ENCODE peak calls at places on chromosomes 6 and 20, in seven cellular contexts. One of them, this sample, is unnamed. For H3K9me3 and H3K4me1, the result is how much of the 10 kb centered on the place peaks cover.

GRCh38 chr20:45783656-45784294 is 7.9 kb downstream of the WFDC3 start:
- DNase-seq in ascending aorta: no peak
- DNase-seq in heart left ventricle: peak
- DNase-seq in uterus: no peak
- DNase-seq in A673: no peak
- DNase-seq in lower lobe of right lung: peak
- DNase-seq in suprapubic skin: peak
- DNase-seq in this sample: peak

GRCh38 chr6:36851149-36851614 is 11.9 kb upstream of the CPNE5 start:
- DNase-seq in suprapubic skin: peak
- DNase-seq in ascending aorta: no peak
- DNase-seq in A673: peak
- DNase-seq in uterus: peak
- DNase-seq in heart left ventricle: peak
- DNase-seq in lower lobe of right lung: no peak
- DNase-seq in this sample: no peak

GRCh38 chr6:100881707-100882040 is 545 bp upstream of the ASCC3 start:
- DNase-seq in suprapubic skin: no peak
- DNase-seq in lower lobe of right lung: no peak
- DNase-seq in heart left ventricle: no peak
- DNase-seq in ascending aorta: no peak
- DNase-seq in A673: no peak
- DNase-seq in uterus: no peak
- DNase-seq in this sample: no peak

GRCh38 chr20:48406462-48407235 is 421.1 kb downstream of the PREX1 start:
- DNase-seq in uterus: no peak
- DNase-seq in heart left ventricle: no peak
- DNase-seq in ascending aorta: no peak
- DNase-seq in A673: no peak
- DNase-seq in lower lobe of right lung: no peak
- DNase-seq in suprapubic skin: no peak
- DNase-seq in this sample: no peak

GRCh38 chr20:17531537-17532025 is 402 bp upstream of the BFSP1 start:
- DNase-seq in lower lobe of right lung: no peak
- DNase-seq in ascending aorta: no peak
- DNase-seq in heart left ventricle: no peak
- DNase-seq in uterus: no peak
- DNase-seq in A673: no peak
- DNase-seq in suprapubic skin: no peak
- DNase-seq in this sample: no peak

GRCh38 chr6:41719796-41720620 is 15.4 kb downstream of the TFEB start:
- DNase-seq in uterus: no peak
- DNase-seq in A673: no peak
- DNase-seq in lower lobe of right lung: peak
- DNase-seq in ascending aorta: no peak
- DNase-seq in suprapubic skin: no peak
- DNase-seq in heart left ventricle: no peak
- DNase-seq in this sample: no peak

GRCh38 chr6:113980937-113981554 is 10.1 kb upstream of the HDAC2 start:
- DNase-seq in A673: peak
- DNase-seq in uterus: no peak
- DNase-seq in ascending aorta: no peak
- DNase-seq in lower lobe of right lung: no peak
- DNase-seq in heart left ventricle: no peak
- DNase-seq in suprapubic skin: no peak
- DNase-seq in this sample: no peak

GRCh38 chr6:78947962-78948361 is 80.6 kb downstream of the IRAK1BP1 start:
- DNase-seq in A673: no peak
- DNase-seq in suprapubic skin: no peak
- DNase-seq in ascending aorta: no peak
- DNase-seq in lower lobe of right lung: no peak
- DNase-seq in heart left ventricle: no peak
- DNase-seq in uterus: no peak
- DNase-seq in this sample: no peak

GRCh38 chr6:116072368-116072767 is 11.7 kb upstream of the FRK start:
- DNase-seq in lower lobe of right lung: no peak
- DNase-seq in heart left ventricle: no peak
- DNase-seq in uterus: no peak
- DNase-seq in ascending aorta: no peak
- DNase-seq in suprapubic skin: no peak
- DNase-seq in A673: no peak
- DNase-seq in this sample: no peak

GRCh38 chr20:38246357-38247165 is 14.0 kb downstream of the KIAA1755 start:
- DNase-seq in suprapubic skin: no peak
- DNase-seq in ascending aorta: no peak
- DNase-seq in heart left ventricle: peak
- DNase-seq in lower lobe of right lung: no peak
- DNase-seq in A673: no peak
- DNase-seq in uterus: peak
- DNase-seq in this sample: peak

GRCh38 chr20:62804632-62805364 is at the start of gene OGFR:
- DNase-seq in A673: peak
- DNase-seq in uterus: peak
- DNase-seq in suprapubic skin: no peak
- DNase-seq in heart left ventricle: peak
- DNase-seq in ascending aorta: no peak
- DNase-seq in lower lobe of right lung: peak
- DNase-seq in this sample: peak

GRCh38 chr6:157134402-157135074 is 188.8 kb downstream of the TMEM242 start:
- DNase-seq in A673: no peak
- DNase-seq in suprapubic skin: no peak
- DNase-seq in uterus: no peak
- DNase-seq in lower lobe of right lung: no peak
- DNase-seq in heart left ventricle: no peak
- DNase-seq in ascending aorta: no peak
- DNase-seq in this sample: no peak

GRCh38 chr6:110609101-110609500 is 132.7 kb upstream of the SLC22A16 start:
- DNase-seq in ascending aorta: no peak
- DNase-seq in suprapubic skin: no peak
- DNase-seq in heart left ventricle: no peak
- DNase-seq in lower lobe of right lung: no peak
- DNase-seq in uterus: no peak
- DNase-seq in A673: no peak
- DNase-seq in this sample: no peak

GRCh38 chr6:33655155-33655554 is 34.0 kb downstream of the ITPR3 start:
- DNase-seq in suprapubic skin: no peak
- DNase-seq in uterus: no peak
- DNase-seq in ascending aorta: no peak
- DNase-seq in heart left ventricle: no peak
- DNase-seq in A673: no peak
- DNase-seq in lower lobe of right lung: no peak
- DNase-seq in this sample: no peak

GRCh38 chr6:6405031-6405430 is 84.6 kb upstream of the F13A1 start:
- DNase-seq in uterus: no peak
- DNase-seq in suprapubic skin: no peak
- DNase-seq in A673: no peak
- DNase-seq in lower lobe of right lung: no peak
- DNase-seq in heart left ventricle: no peak
- DNase-seq in ascending aorta: no peak
- DNase-seq in this sample: no peak

GRCh38 chr20:37071481-37071911 is 24.3 kb downstream of the RBL1 start:
- DNase-seq in uterus: no peak
- DNase-seq in heart left ventricle: no peak
- DNase-seq in lower lobe of right lung: no peak
- DNase-seq in A673: no peak
- DNase-seq in ascending aorta: no peak
- DNase-seq in suprapubic skin: no peak
- DNase-seq in this sample: no peak

GRCh38 chr6:119541132-119541905 is 191.8 kb upstream of the MAN1A1 start:
- DNase-seq in suprapubic skin: no peak
- DNase-seq in uterus: peak
- DNase-seq in lower lobe of right lung: no peak
- DNase-seq in ascending aorta: no peak
- DNase-seq in heart left ventricle: no peak
- DNase-seq in A673: peak
- DNase-seq in this sample: no peak

GRCh38 chr6:137389150-137389664 is 105.0 kb downstream of the OLIG3 start:
- DNase-seq in ascending aorta: no peak
- DNase-seq in A673: peak
- DNase-seq in suprapubic skin: no peak
- DNase-seq in heart left ventricle: no peak
- DNase-seq in lower lobe of right lung: no peak
- DNase-seq in uterus: no peak
- DNase-seq in this sample: no peak

GRCh38 chr6:134240664-134241431 is 77.1 kb downstream of the SGK1 start:
- DNase-seq in suprapubic skin: peak
- DNase-seq in A673: no peak
- DNase-seq in heart left ventricle: peak
- DNase-seq in ascending aorta: peak
- DNase-seq in uterus: peak
- DNase-seq in lower lobe of right lung: peak
- DNase-seq in this sample: peak

GRCh38 chr6:72623808-72624207 is 1.9 kb downstream of the KCNQ5 start:
- DNase-seq in suprapubic skin: no peak
- DNase-seq in ascending aorta: no peak
- DNase-seq in A673: peak
- DNase-seq in heart left ventricle: no peak
- DNase-seq in uterus: no peak
- DNase-seq in lower lobe of right lung: no peak
- DNase-seq in this sample: no peak

DNA sequence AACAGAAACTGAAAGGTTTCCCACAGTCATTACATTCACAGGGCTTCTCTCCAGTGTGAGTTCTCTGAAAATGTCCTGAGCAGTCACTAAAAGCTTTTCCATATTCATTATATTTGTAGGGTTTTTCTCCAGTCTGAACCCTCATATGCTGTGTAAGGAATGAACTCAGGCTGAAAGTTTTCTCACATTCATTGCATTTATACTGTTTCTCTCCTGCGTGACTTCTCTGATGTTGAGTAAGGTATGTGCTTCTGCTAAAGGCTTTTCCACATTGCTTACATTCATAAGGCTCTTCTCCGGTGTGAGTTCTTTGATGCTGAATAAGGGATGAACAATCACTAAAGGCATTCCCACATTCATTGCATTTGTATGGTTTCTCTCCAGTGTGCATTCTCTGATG is 29.8 kb upstream of the ZNF391 start:
- DNase-seq in suprapubic skin: no peak
- DNase-seq in heart left ventricle: no peak
- DNase-seq in lower lobe of right lung: no peak
- DNase-seq in ascending aorta: no peak
- DNase-seq in uterus: no peak
- DNase-seq in A673: no peak
- DNase-seq in this sample: no peak
- H3K9me3 ChIP-seq in suprapubic skin: under half
- H3K9me3 ChIP-seq in heart left ventricle: under half
- H3K9me3 ChIP-seq in lower lobe of right lung: under half
- H3K9me3 ChIP-seq in ascending aorta: half or more
- H3K9me3 ChIP-seq in uterus: under half
- H3K9me3 ChIP-seq in A673: under half
- H3K9me3 ChIP-seq in this sample: under half

DNA sequence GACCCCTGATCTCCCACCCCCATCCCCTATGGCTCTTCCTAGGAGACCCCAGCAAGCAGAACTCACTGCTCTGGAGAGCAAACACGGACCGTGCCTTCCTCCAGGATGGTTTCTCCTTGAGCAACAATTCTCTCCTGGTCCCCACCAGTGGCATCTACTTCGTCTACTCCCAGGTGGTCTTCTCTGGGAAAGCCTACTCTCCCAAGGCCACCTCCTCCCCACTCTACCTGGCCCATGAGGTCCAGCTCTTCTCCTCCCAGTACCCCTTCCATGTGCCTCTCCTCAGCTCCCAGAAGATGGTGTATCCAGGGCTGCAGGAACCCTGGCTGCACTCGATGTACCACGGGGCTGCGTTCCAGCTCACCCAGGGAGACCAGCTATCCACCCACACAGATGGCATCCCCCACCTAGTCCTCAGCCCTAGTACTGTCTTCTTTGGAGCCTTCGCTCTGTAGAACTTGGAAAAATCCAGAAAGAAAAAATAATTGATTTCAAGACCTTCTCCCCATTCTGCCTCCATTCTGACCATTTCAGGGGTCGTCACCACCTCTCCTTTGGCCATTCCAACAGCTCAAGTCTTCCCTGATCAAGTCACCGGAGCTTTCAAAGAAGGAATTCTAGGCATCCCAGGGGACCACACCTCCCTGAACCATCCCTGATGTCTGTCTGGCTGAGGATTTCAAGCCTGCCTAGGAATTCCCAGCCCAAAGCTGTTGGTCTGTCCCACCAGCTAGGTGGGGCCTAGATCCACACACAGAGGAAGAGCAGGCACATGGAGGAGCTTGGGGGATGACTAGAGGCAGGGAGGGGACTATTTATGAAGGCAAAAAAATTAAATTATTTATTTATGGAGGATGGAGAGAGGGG is 1.4 kb downstream of the LTA start:
- DNase-seq in suprapubic skin: no peak
- DNase-seq in heart left ventricle: no peak
- DNase-seq in A673: no peak
- DNase-seq in uterus: no peak
- DNase-seq in ascending aorta: no peak
- DNase-seq in lower lobe of right lung: no peak
- DNase-seq in this sample: no peak
- H3K4me1 ChIP-seq in suprapubic skin: under half
- H3K4me1 ChIP-seq in heart left ventricle: under half
- H3K4me1 ChIP-seq in A673: under half
- H3K4me1 ChIP-seq in uterus: under half
- H3K4me1 ChIP-seq in ascending aorta: under half
- H3K4me1 ChIP-seq in lower lobe of right lung: under half
- H3K4me1 ChIP-seq in this sample: under half

GRCh38 chr6:169073311-169073710 is 180.3 kb downstream of the THBS2 start:
- DNase-seq in ascending aorta: no peak
- DNase-seq in A673: no peak
- DNase-seq in uterus: no peak
- DNase-seq in lower lobe of right lung: no peak
- DNase-seq in suprapubic skin: no peak
- DNase-seq in heart left ventricle: no peak
- DNase-seq in this sample: no peak

GRCh38 chr6:169071394-169071793 is 182.3 kb downstream of the THBS2 start:
- DNase-seq in ascending aorta: no peak
- DNase-seq in A673: no peak
- DNase-seq in suprapubic skin: no peak
- DNase-seq in uterus: no peak
- DNase-seq in lower lobe of right lung: no peak
- DNase-seq in heart left ventricle: no peak
- DNase-seq in this sample: no peak

GRCh38 chr6:169070506-169071176 is 183.0 kb downstream of the THBS2 start:
- DNase-seq in heart left ventricle: peak
- DNase-seq in suprapubic skin: peak
- DNase-seq in ascending aorta: peak
- DNase-seq in lower lobe of right lung: no peak
- DNase-seq in A673: no peak
- DNase-seq in uterus: peak
- DNase-seq in this sample: peak

GRCh38 chr6:169074551-169074950 is 179.1 kb downstream of the THBS2 start:
- DNase-seq in lower lobe of right lung: no peak
- DNase-seq in ascending aorta: no peak
- DNase-seq in suprapubic skin: no peak
- DNase-seq in heart left ventricle: no peak
- DNase-seq in A673: no peak
- DNase-seq in uterus: no peak
- DNase-seq in this sample: no peak

GRCh38 chr6:169072127-169073042 is 181.3 kb downstream of the THBS2 start:
- DNase-seq in suprapubic skin: no peak
- DNase-seq in ascending aorta: no peak
- DNase-seq in uterus: no peak
- DNase-seq in lower lobe of right lung: no peak
- DNase-seq in A673: no peak
- DNase-seq in heart left ventricle: no peak
- DNase-seq in this sample: no peak
- H3K27ac ChIP-seq in suprapubic skin: no peak
- H3K27ac ChIP-seq in ascending aorta: peak
- H3K27ac ChIP-seq in uterus: peak
- H3K27ac ChIP-seq in lower lobe of right lung: no peak
- H3K27ac ChIP-seq in A673: no peak
- H3K27ac ChIP-seq in heart left ventricle: no peak
- H3K27ac ChIP-seq in this sample: no peak

GRCh38 chr6:159995405-159995804 is 26.5 kb downstream of the IGF2R start:
- DNase-seq in uterus: no peak
- DNase-seq in ascending aorta: no peak
- DNase-seq in heart left ventricle: no peak
- DNase-seq in A673: no peak
- DNase-seq in suprapubic skin: no peak
- DNase-seq in lower lobe of right lung: no peak
- DNase-seq in this sample: no peak
- H3K9me3 ChIP-seq in uterus: under half
- H3K9me3 ChIP-seq in ascending aorta: under half
- H3K9me3 ChIP-seq in heart left ventricle: under half
- H3K9me3 ChIP-seq in A673: under half
- H3K9me3 ChIP-seq in suprapubic skin: under half
- H3K9me3 ChIP-seq in lower lobe of right lung: under half
- H3K9me3 ChIP-seq in this sample: under half